ENCODE peak calls at places on chromosome 12, in eight cellular contexts. One of them, this sample, is unnamed.
A peak's percentile ranks its signal among the peaks of the same experiment; 100 is the strongest.

GRCh38 chr12:45966486-45966885 is 23.9 kb downstream of the SCAF11 start:
- DNase-seq in GM23338: peak; percentile 18
- DNase-seq in hepatocyte: no peak
- DNase-seq in EL: peak; percentile 80
- DNase-seq in stimulated activated CD4-positive, alpha-beta T cell treated with anti-CD3 and anti-CD28 coated beads, Interleukin-15, amount 100 ng/mL, for 1 hour: no peak
- DNase-seq in endodermal cell: no peak
- DNase-seq in MCF 10A: peak; percentile 7
- DNase-seq in activated CD4-positive, alpha-beta T cell treated with anti-CD3 and anti-CD28 coated beads, Interleukin-2, amount 10 ng/mL, durations not matched to agents 7 days and 5 days: no peak
- DNase-seq in this sample: no peak

GRCh38 chr12:68641138-68641537 is 30.4 kb downstream of the RAP1B start:
- DNase-seq in activated CD4-positive, alpha-beta T cell treated with anti-CD3 and anti-CD28 coated beads, Interleukin-2, amount 10 ng/mL, durations not matched to agents 7 days and 5 days: peak; percentile 71
- DNase-seq in EL: no peak
- DNase-seq in MCF 10A: no peak
- DNase-seq in stimulated activated CD4-positive, alpha-beta T cell treated with anti-CD3 and anti-CD28 coated beads, Interleukin-15, amount 100 ng/mL, for 1 hour: no peak
- DNase-seq in hepatocyte: no peak
- DNase-seq in GM23338: no peak
- DNase-seq in endodermal cell: no peak
- DNase-seq in this sample: no peak

GRCh38 chr12:67220065-67220464 is 49.1 kb upstream of the CAND1 start:
- DNase-seq in MCF 10A: peak; percentile 65
- DNase-seq in activated CD4-positive, alpha-beta T cell treated with anti-CD3 and anti-CD28 coated beads, Interleukin-2, amount 10 ng/mL, durations not matched to agents 7 days and 5 days: no peak
- DNase-seq in stimulated activated CD4-positive, alpha-beta T cell treated with anti-CD3 and anti-CD28 coated beads, Interleukin-15, amount 100 ng/mL, for 1 hour: no peak
- DNase-seq in hepatocyte: peak; percentile 30
- DNase-seq in GM23338: peak; percentile 48
- DNase-seq in EL: peak; percentile 2
- DNase-seq in endodermal cell: peak; percentile 72
- DNase-seq in this sample: no peak

GRCh38 chr12:31491395-31491794 is 99.5 kb downstream of the DENND5B start:
- DNase-seq in activated CD4-positive, alpha-beta T cell treated with anti-CD3 and anti-CD28 coated beads, Interleukin-2, amount 10 ng/mL, durations not matched to agents 7 days and 5 days: no peak
- DNase-seq in stimulated activated CD4-positive, alpha-beta T cell treated with anti-CD3 and anti-CD28 coated beads, Interleukin-15, amount 100 ng/mL, for 1 hour: no peak
- DNase-seq in MCF 10A: peak; percentile 6
- DNase-seq in endodermal cell: no peak
- DNase-seq in GM23338: no peak
- DNase-seq in EL: no peak
- DNase-seq in hepatocyte: no peak
- DNase-seq in this sample: no peak

GRCh38 chr12:96233941-96234461 is 39.8 kb downstream of the ELK3 start:
- DNase-seq in GM23338: no peak
- DNase-seq in stimulated activated CD4-positive, alpha-beta T cell treated with anti-CD3 and anti-CD28 coated beads, Interleukin-15, amount 100 ng/mL, for 1 hour: no peak
- DNase-seq in MCF 10A: peak; percentile 95
- DNase-seq in endodermal cell: peak; percentile 49
- DNase-seq in activated CD4-positive, alpha-beta T cell treated with anti-CD3 and anti-CD28 coated beads, Interleukin-2, amount 10 ng/mL, durations not matched to agents 7 days and 5 days: no peak
- DNase-seq in EL: peak; percentile 29
- DNase-seq in hepatocyte: peak; percentile 35
- DNase-seq in this sample: no peak

GRCh38 chr12:16531623-16532022 is 74.3 kb downstream of the LMO3 start:
- DNase-seq in activated CD4-positive, alpha-beta T cell treated with anti-CD3 and anti-CD28 coated beads, Interleukin-2, amount 10 ng/mL, durations not matched to agents 7 days and 5 days: no peak
- DNase-seq in MCF 10A: peak; percentile 55
- DNase-seq in hepatocyte: no peak
- DNase-seq in endodermal cell: no peak
- DNase-seq in GM23338: no peak
- DNase-seq in EL: no peak
- DNase-seq in stimulated activated CD4-positive, alpha-beta T cell treated with anti-CD3 and anti-CD28 coated beads, Interleukin-15, amount 100 ng/mL, for 1 hour: no peak
- DNase-seq in this sample: no peak

GRCh38 chr12:49872381-49872780 is 29.5 kb upstream of the BCDIN3D start:
- DNase-seq in hepatocyte: no peak
- DNase-seq in MCF 10A: no peak
- DNase-seq in GM23338: no peak
- DNase-seq in EL: no peak
- DNase-seq in endodermal cell: no peak
- DNase-seq in stimulated activated CD4-positive, alpha-beta T cell treated with anti-CD3 and anti-CD28 coated beads, Interleukin-15, amount 100 ng/mL, for 1 hour: no peak
- DNase-seq in activated CD4-positive, alpha-beta T cell treated with anti-CD3 and anti-CD28 coated beads, Interleukin-2, amount 10 ng/mL, durations not matched to agents 7 days and 5 days: no peak
- DNase-seq in this sample: no peak

GRCh38 chr12:116698131-116698495 is 39.8 kb downstream of the SPRING1 start:
- DNase-seq in stimulated activated CD4-positive, alpha-beta T cell treated with anti-CD3 and anti-CD28 coated beads, Interleukin-15, amount 100 ng/mL, for 1 hour: no peak
- DNase-seq in endodermal cell: no peak
- DNase-seq in GM23338: no peak
- DNase-seq in hepatocyte: peak; percentile 22
- DNase-seq in EL: no peak
- DNase-seq in activated CD4-positive, alpha-beta T cell treated with anti-CD3 and anti-CD28 coated beads, Interleukin-2, amount 10 ng/mL, durations not matched to agents 7 days and 5 days: no peak
- DNase-seq in MCF 10A: no peak
- DNase-seq in this sample: peak; percentile 81

GRCh38 chr12:6370994-6371754 is 4.2 kb downstream of the SCNN1A start:
- DNase-seq in activated CD4-positive, alpha-beta T cell treated with anti-CD3 and anti-CD28 coated beads, Interleukin-2, amount 10 ng/mL, durations not matched to agents 7 days and 5 days: no peak
- DNase-seq in stimulated activated CD4-positive, alpha-beta T cell treated with anti-CD3 and anti-CD28 coated beads, Interleukin-15, amount 100 ng/mL, for 1 hour: no peak
- DNase-seq in endodermal cell: peak; percentile 100
- DNase-seq in EL: peak; percentile 67
- DNase-seq in hepatocyte: peak; percentile 91
- DNase-seq in MCF 10A: peak; percentile 96
- DNase-seq in GM23338: peak; percentile 96
- DNase-seq in this sample: peak; percentile 99

GRCh38 chr12:123266679-123267277 is 4.9 kb downstream of the CDK2AP1 start:
- DNase-seq in activated CD4-positive, alpha-beta T cell treated with anti-CD3 and anti-CD28 coated beads, Interleukin-2, amount 10 ng/mL, durations not matched to agents 7 days and 5 days: no peak
- DNase-seq in hepatocyte: no peak
- DNase-seq in stimulated activated CD4-positive, alpha-beta T cell treated with anti-CD3 and anti-CD28 coated beads, Interleukin-15, amount 100 ng/mL, for 1 hour: no peak
- DNase-seq in endodermal cell: no peak
- DNase-seq in MCF 10A: no peak
- DNase-seq in GM23338: no peak
- DNase-seq in EL: no peak
- DNase-seq in this sample: no peak

GRCh38 chr12:107369006-107369405 is 275.7 kb upstream of the CRY1 start:
- DNase-seq in hepatocyte: no peak
- DNase-seq in activated CD4-positive, alpha-beta T cell treated with anti-CD3 and anti-CD28 coated beads, Interleukin-2, amount 10 ng/mL, durations not matched to agents 7 days and 5 days: no peak
- DNase-seq in GM23338: no peak
- DNase-seq in MCF 10A: no peak
- DNase-seq in endodermal cell: no peak
- DNase-seq in stimulated activated CD4-positive, alpha-beta T cell treated with anti-CD3 and anti-CD28 coated beads, Interleukin-15, amount 100 ng/mL, for 1 hour: no peak
- DNase-seq in EL: no peak
- DNase-seq in this sample: no peak

GRCh38 chr12:44874981-44875416 is 1.1 kb downstream of the NELL2 start:
- DNase-seq in GM23338: peak; percentile 63
- DNase-seq in activated CD4-positive, alpha-beta T cell treated with anti-CD3 and anti-CD28 coated beads, Interleukin-2, amount 10 ng/mL, durations not matched to agents 7 days and 5 days: peak; percentile 32
- DNase-seq in MCF 10A: no peak
- DNase-seq in hepatocyte: no peak
- DNase-seq in EL: no peak
- DNase-seq in stimulated activated CD4-positive, alpha-beta T cell treated with anti-CD3 and anti-CD28 coated beads, Interleukin-15, amount 100 ng/mL, for 1 hour: no peak
- DNase-seq in endodermal cell: peak; percentile 84
- DNase-seq in this sample: no peak

GRCh38 chr12:50297996-50298395 is 14.7 kb upstream of the LIMA1 start:
- DNase-seq in stimulated activated CD4-positive, alpha-beta T cell treated with anti-CD3 and anti-CD28 coated beads, Interleukin-15, amount 100 ng/mL, for 1 hour: no peak
- DNase-seq in MCF 10A: no peak
- DNase-seq in activated CD4-positive, alpha-beta T cell treated with anti-CD3 and anti-CD28 coated beads, Interleukin-2, amount 10 ng/mL, durations not matched to agents 7 days and 5 days: no peak
- DNase-seq in endodermal cell: no peak
- DNase-seq in GM23338: no peak
- DNase-seq in EL: no peak
- DNase-seq in hepatocyte: peak; percentile 35
- DNase-seq in this sample: no peak

GRCh38 chr12:53501615-53502181 is 615 bp downstream of the TARBP2 start:
- DNase-seq in endodermal cell: peak; percentile 49
- DNase-seq in activated CD4-positive, alpha-beta T cell treated with anti-CD3 and anti-CD28 coated beads, Interleukin-2, amount 10 ng/mL, durations not matched to agents 7 days and 5 days: no peak
- DNase-seq in EL: no peak
- DNase-seq in GM23338: no peak
- DNase-seq in MCF 10A: no peak
- DNase-seq in stimulated activated CD4-positive, alpha-beta T cell treated with anti-CD3 and anti-CD28 coated beads, Interleukin-15, amount 100 ng/mL, for 1 hour: no peak
- DNase-seq in hepatocyte: no peak
- DNase-seq in this sample: no peak

GRCh38 chr12:120687570-120688289 is 781 bp downstream of the MLEC start:
- DNase-seq in EL: peak; percentile 34
- DNase-seq in GM23338: peak; percentile 58
- DNase-seq in MCF 10A: no peak
- DNase-seq in stimulated activated CD4-positive, alpha-beta T cell treated with anti-CD3 and anti-CD28 coated beads, Interleukin-15, amount 100 ng/mL, for 1 hour: no peak
- DNase-seq in hepatocyte: peak; percentile 54
- DNase-seq in endodermal cell: peak; percentile 75
- DNase-seq in activated CD4-positive, alpha-beta T cell treated with anti-CD3 and anti-CD28 coated beads, Interleukin-2, amount 10 ng/mL, durations not matched to agents 7 days and 5 days: peak; percentile 50
- DNase-seq in this sample: peak; percentile 9

GRCh38 chr12:67798763-67799162 is 150.2 kb downstream of the DYRK2 start:
- DNase-seq in MCF 10A: no peak
- DNase-seq in GM23338: no peak
- DNase-seq in hepatocyte: no peak
- DNase-seq in EL: no peak
- DNase-seq in endodermal cell: no peak
- DNase-seq in stimulated activated CD4-positive, alpha-beta T cell treated with anti-CD3 and anti-CD28 coated beads, Interleukin-15, amount 100 ng/mL, for 1 hour: no peak
- DNase-seq in activated CD4-positive, alpha-beta T cell treated with anti-CD3 and anti-CD28 coated beads, Interleukin-2, amount 10 ng/mL, durations not matched to agents 7 days and 5 days: no peak
- DNase-seq in this sample: peak; percentile 40

GRCh38 chr12:42086021-42086420 is 58.7 kb downstream of the GXYLT1 start:
- DNase-seq in activated CD4-positive, alpha-beta T cell treated with anti-CD3 and anti-CD28 coated beads, Interleukin-2, amount 10 ng/mL, durations not matched to agents 7 days and 5 days: no peak
- DNase-seq in hepatocyte: peak; percentile 22
- DNase-seq in stimulated activated CD4-positive, alpha-beta T cell treated with anti-CD3 and anti-CD28 coated beads, Interleukin-15, amount 100 ng/mL, for 1 hour: no peak
- DNase-seq in MCF 10A: no peak
- DNase-seq in EL: peak; percentile 1
- DNase-seq in GM23338: no peak
- DNase-seq in endodermal cell: no peak
- DNase-seq in this sample: no peak

GRCh38 chr12:132173135-132174014 is 29.1 kb downstream of the NOC4L start:
- DNase-seq in endodermal cell: no peak
- DNase-seq in hepatocyte: no peak
- DNase-seq in GM23338: no peak
- DNase-seq in EL: no peak
- DNase-seq in MCF 10A: no peak
- DNase-seq in stimulated activated CD4-positive, alpha-beta T cell treated with anti-CD3 and anti-CD28 coated beads, Interleukin-15, amount 100 ng/mL, for 1 hour: no peak
- DNase-seq in activated CD4-positive, alpha-beta T cell treated with anti-CD3 and anti-CD28 coated beads, Interleukin-2, amount 10 ng/mL, durations not matched to agents 7 days and 5 days: peak; percentile 50
- DNase-seq in this sample: no peak